ENCODE peak calls at places on chromosomes 7 and 10, in seven cellular contexts. One of them, this sample, is unnamed.

GRCh38 chr7:44639701-44640321 is 33.4 kb downstream of the OGDH start:
- DNase-seq in hepatocyte: peak; percentile 82
- DNase-seq in heart left ventricle: peak; percentile 42
- DNase-seq in GM20000: no peak
- DNase-seq in activated CD8-positive, alpha-beta T cell treated with anti-CD3 and anti-CD28 coated beads for 36 hours: peak; percentile 19
- DNase-seq in astrocyte: peak; percentile 91
- DNase-seq in body of pancreas: peak; percentile 47
- DNase-seq in this sample: no peak

GRCh38 chr10:27717191-27717590 is 28.4 kb downstream of the MKX start:
- DNase-seq in hepatocyte: no peak
- DNase-seq in heart left ventricle: no peak
- DNase-seq in GM20000: no peak
- DNase-seq in activated CD8-positive, alpha-beta T cell treated with anti-CD3 and anti-CD28 coated beads for 36 hours: no peak
- DNase-seq in astrocyte: no peak
- DNase-seq in body of pancreas: no peak
- DNase-seq in this sample: no peak

GRCh38 chr10:30893208-30893607 is 138.5 kb downstream of the ZNF438 start:
- DNase-seq in hepatocyte: no peak
- DNase-seq in heart left ventricle: no peak
- DNase-seq in GM20000: no peak
- DNase-seq in activated CD8-positive, alpha-beta T cell treated with anti-CD3 and anti-CD28 coated beads for 36 hours: no peak
- DNase-seq in astrocyte: no peak
- DNase-seq in body of pancreas: no peak
- DNase-seq in this sample: peak; percentile 7

GRCh38 chr10:317219-317868 is 182.1 kb downstream of the ZMYND11 start:
- DNase-seq in hepatocyte: no peak
- DNase-seq in heart left ventricle: peak; percentile 59
- DNase-seq in GM20000: peak; percentile 80
- DNase-seq in activated CD8-positive, alpha-beta T cell treated with anti-CD3 and anti-CD28 coated beads for 36 hours: peak; percentile 79
- DNase-seq in astrocyte: peak; percentile 80
- DNase-seq in body of pancreas: no peak
- DNase-seq in this sample: no peak

GRCh38 chr7:21912931-21913780 is 32.5 kb downstream of the CDCA7L start:
- DNase-seq in hepatocyte: no peak
- DNase-seq in heart left ventricle: no peak
- DNase-seq in GM20000: no peak
- DNase-seq in activated CD8-positive, alpha-beta T cell treated with anti-CD3 and anti-CD28 coated beads for 36 hours: no peak
- DNase-seq in astrocyte: no peak
- DNase-seq in body of pancreas: no peak
- DNase-seq in this sample: no peak

GRCh38 chr10:61793760-61794713 is 107.5 kb upstream of the ARID5B start:
- DNase-seq in hepatocyte: no peak
- DNase-seq in heart left ventricle: no peak
- DNase-seq in GM20000: no peak
- DNase-seq in activated CD8-positive, alpha-beta T cell treated with anti-CD3 and anti-CD28 coated beads for 36 hours: no peak
- DNase-seq in astrocyte: peak; percentile 78
- DNase-seq in body of pancreas: no peak
- DNase-seq in this sample: no peak

GRCh38 chr10:124971276-124971675 is 29.4 kb downstream of the ZRANB1 start:
- DNase-seq in hepatocyte: no peak
- DNase-seq in heart left ventricle: no peak
- DNase-seq in GM20000: no peak
- DNase-seq in activated CD8-positive, alpha-beta T cell treated with anti-CD3 and anti-CD28 coated beads for 36 hours: no peak
- DNase-seq in astrocyte: peak; percentile 9
- DNase-seq in body of pancreas: no peak
- DNase-seq in this sample: no peak

GRCh38 chr10:4546500-4546899 is 279.5 kb upstream of the AKR1E2 start:
- DNase-seq in hepatocyte: peak; percentile 9
- DNase-seq in heart left ventricle: no peak
- DNase-seq in GM20000: no peak
- DNase-seq in activated CD8-positive, alpha-beta T cell treated with anti-CD3 and anti-CD28 coated beads for 36 hours: peak; percentile 55
- DNase-seq in astrocyte: peak; percentile 93
- DNase-seq in body of pancreas: no peak
- DNase-seq in this sample: no peak

GRCh38 chr7:11620822-11621395 is 211.1 kb downstream of the THSD7A start:
- DNase-seq in hepatocyte: no peak
- DNase-seq in heart left ventricle: no peak
- DNase-seq in GM20000: no peak
- DNase-seq in activated CD8-positive, alpha-beta T cell treated with anti-CD3 and anti-CD28 coated beads for 36 hours: no peak
- DNase-seq in astrocyte: no peak
- DNase-seq in body of pancreas: no peak
- DNase-seq in this sample: no peak

GRCh38 chr10:59362184-59362966 is at the start of gene FAM13C:
- DNase-seq in hepatocyte: peak; percentile 82
- DNase-seq in heart left ventricle: peak; percentile 64
- DNase-seq in GM20000: peak; percentile 30
- DNase-seq in activated CD8-positive, alpha-beta T cell treated with anti-CD3 and anti-CD28 coated beads for 36 hours: peak; percentile 19
- DNase-seq in astrocyte: peak; percentile 47
- DNase-seq in body of pancreas: peak; percentile 85
- DNase-seq in this sample: no peak

GRCh38 chr10:17088118-17088806 is 41.3 kb downstream of the CUBN start:
- DNase-seq in hepatocyte: no peak
- DNase-seq in heart left ventricle: no peak
- DNase-seq in GM20000: no peak
- DNase-seq in activated CD8-positive, alpha-beta T cell treated with anti-CD3 and anti-CD28 coated beads for 36 hours: no peak
- DNase-seq in astrocyte: peak; percentile 72
- DNase-seq in body of pancreas: no peak
- DNase-seq in this sample: no peak

GRCh38 chr7:16318989-16319915 is 102.1 kb downstream of the CRPPA start:
- DNase-seq in hepatocyte: no peak
- DNase-seq in heart left ventricle: no peak
- DNase-seq in GM20000: no peak
- DNase-seq in activated CD8-positive, alpha-beta T cell treated with anti-CD3 and anti-CD28 coated beads for 36 hours: no peak
- DNase-seq in astrocyte: peak; percentile 66
- DNase-seq in body of pancreas: no peak
- DNase-seq in this sample: no peak

GRCh38 chr10:5829267-5829666 is 16.0 kb upstream of the GDI2 start:
- DNase-seq in hepatocyte: no peak
- DNase-seq in heart left ventricle: no peak
- DNase-seq in GM20000: no peak
- DNase-seq in activated CD8-positive, alpha-beta T cell treated with anti-CD3 and anti-CD28 coated beads for 36 hours: no peak
- DNase-seq in astrocyte: no peak
- DNase-seq in body of pancreas: peak; percentile 48
- DNase-seq in this sample: no peak

GRCh38 chr7:29087840-29088169 is 58.5 kb downstream of the CPVL start:
- DNase-seq in hepatocyte: no peak
- DNase-seq in heart left ventricle: no peak
- DNase-seq in GM20000: no peak
- DNase-seq in activated CD8-positive, alpha-beta T cell treated with anti-CD3 and anti-CD28 coated beads for 36 hours: no peak
- DNase-seq in astrocyte: no peak
- DNase-seq in body of pancreas: no peak
- DNase-seq in this sample: no peak

GRCh38 chr7:29091121-29091601 is 55.2 kb downstream of the CPVL start:
- DNase-seq in hepatocyte: peak; percentile 61
- DNase-seq in heart left ventricle: peak; percentile 38
- DNase-seq in GM20000: peak; percentile 8
- DNase-seq in activated CD8-positive, alpha-beta T cell treated with anti-CD3 and anti-CD28 coated beads for 36 hours: peak; percentile 6
- DNase-seq in astrocyte: no peak
- DNase-seq in body of pancreas: no peak
- DNase-seq in this sample: no peak

GRCh38 chr7:29086545-29086944 is 59.8 kb downstream of the CPVL start:
- DNase-seq in hepatocyte: no peak
- DNase-seq in heart left ventricle: no peak
- DNase-seq in GM20000: no peak
- DNase-seq in activated CD8-positive, alpha-beta T cell treated with anti-CD3 and anti-CD28 coated beads for 36 hours: no peak
- DNase-seq in astrocyte: no peak
- DNase-seq in body of pancreas: no peak
- DNase-seq in this sample: no peak

GRCh38 chr7:29095666-29096560 is 50.4 kb downstream of the CPVL start:
- DNase-seq in hepatocyte: no peak
- DNase-seq in heart left ventricle: no peak
- DNase-seq in GM20000: no peak
- DNase-seq in activated CD8-positive, alpha-beta T cell treated with anti-CD3 and anti-CD28 coated beads for 36 hours: no peak
- DNase-seq in astrocyte: no peak
- DNase-seq in body of pancreas: no peak
- DNase-seq in this sample: no peak

DNA sequence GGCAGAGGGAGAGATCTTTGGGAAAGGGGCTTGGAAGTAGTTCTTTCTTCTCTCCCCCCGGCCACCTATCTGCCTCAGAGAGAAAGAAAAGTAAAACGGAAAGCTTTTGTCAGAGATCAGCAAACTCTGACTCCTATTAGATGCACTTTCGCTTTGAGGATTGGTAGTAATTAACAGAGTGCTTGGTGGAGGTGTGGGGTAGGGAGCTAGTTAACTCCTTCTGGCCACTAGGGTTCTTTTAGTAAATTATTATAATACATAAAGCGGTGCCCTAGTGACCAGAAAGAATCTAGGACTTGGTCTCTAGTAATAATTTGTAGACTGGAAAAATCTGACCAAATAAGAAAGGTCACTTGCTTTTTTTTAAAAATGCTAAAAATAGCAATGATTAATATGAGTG is 54.6 kb downstream of the CPVL start:
- DNase-seq in hepatocyte: no peak
- DNase-seq in heart left ventricle: no peak
- DNase-seq in GM20000: peak; percentile 77
- DNase-seq in activated CD8-positive, alpha-beta T cell treated with anti-CD3 and anti-CD28 coated beads for 36 hours: peak; percentile 7
- DNase-seq in astrocyte: no peak
- DNase-seq in body of pancreas: no peak
- DNase-seq in this sample: no peak
- TF ChIP-seq CTCF in hepatocyte: no peak
- TF ChIP-seq CTCF in heart left ventricle: no peak
- TF ChIP-seq CTCF in GM20000: no peak
- TF ChIP-seq CTCF in activated CD8-positive, alpha-beta T cell treated with anti-CD3 and anti-CD28 coated beads for 36 hours: no peak
- TF ChIP-seq CTCF in astrocyte: no peak
- TF ChIP-seq CTCF in body of pancreas: no peak
- TF ChIP-seq CTCF in this sample: no peak

GRCh38 chr7:157405914-157406810 is 69.4 kb downstream of the DNAJB6 start:
- DNase-seq in hepatocyte: no peak
- DNase-seq in heart left ventricle: peak; percentile 53
- DNase-seq in GM20000: no peak
- DNase-seq in activated CD8-positive, alpha-beta T cell treated with anti-CD3 and anti-CD28 coated beads for 36 hours: no peak
- DNase-seq in astrocyte: no peak
- DNase-seq in body of pancreas: no peak
- DNase-seq in this sample: peak; percentile 59
- TF ChIP-seq CTCF in hepatocyte: peak; percentile 11
- TF ChIP-seq CTCF in heart left ventricle: peak; percentile 59
- TF ChIP-seq CTCF in GM20000: peak; percentile 2
- TF ChIP-seq CTCF in activated CD8-positive, alpha-beta T cell treated with anti-CD3 and anti-CD28 coated beads for 36 hours: no peak
- TF ChIP-seq CTCF in astrocyte: no peak
- TF ChIP-seq CTCF in body of pancreas: no peak
- TF ChIP-seq CTCF in this sample: peak; percentile 43

GRCh38 chr10:113213041-113213440 is 263.0 kb downstream of the TCF7L2 start:
- DNase-seq in hepatocyte: no peak
- DNase-seq in heart left ventricle: no peak
- DNase-seq in GM20000: no peak
- DNase-seq in activated CD8-positive, alpha-beta T cell treated with anti-CD3 and anti-CD28 coated beads for 36 hours: no peak
- DNase-seq in astrocyte: no peak
- DNase-seq in body of pancreas: no peak
- DNase-seq in this sample: no peak

GRCh38 chr10:113214331-113214730 is 264.3 kb downstream of the TCF7L2 start:
- DNase-seq in hepatocyte: no peak
- DNase-seq in heart left ventricle: no peak
- DNase-seq in GM20000: no peak
- DNase-seq in activated CD8-positive, alpha-beta T cell treated with anti-CD3 and anti-CD28 coated beads for 36 hours: no peak
- DNase-seq in astrocyte: no peak
- DNase-seq in body of pancreas: no peak
- DNase-seq in this sample: no peak

GRCh38 chr10:113219446-113219845 is 269.4 kb downstream of the TCF7L2 start:
- DNase-seq in hepatocyte: no peak
- DNase-seq in heart left ventricle: no peak
- DNase-seq in GM20000: no peak
- DNase-seq in activated CD8-positive, alpha-beta T cell treated with anti-CD3 and anti-CD28 coated beads for 36 hours: no peak
- DNase-seq in astrocyte: no peak
- DNase-seq in body of pancreas: no peak
- DNase-seq in this sample: no peak

GRCh38 chr10:113221756-113222168 is 271.7 kb downstream of the TCF7L2 start:
- DNase-seq in hepatocyte: peak; percentile 41
- DNase-seq in heart left ventricle: no peak
- DNase-seq in GM20000: no peak
- DNase-seq in activated CD8-positive, alpha-beta T cell treated with anti-CD3 and anti-CD28 coated beads for 36 hours: no peak
- DNase-seq in astrocyte: peak; percentile 41
- DNase-seq in body of pancreas: no peak
- DNase-seq in this sample: no peak

DNA sequence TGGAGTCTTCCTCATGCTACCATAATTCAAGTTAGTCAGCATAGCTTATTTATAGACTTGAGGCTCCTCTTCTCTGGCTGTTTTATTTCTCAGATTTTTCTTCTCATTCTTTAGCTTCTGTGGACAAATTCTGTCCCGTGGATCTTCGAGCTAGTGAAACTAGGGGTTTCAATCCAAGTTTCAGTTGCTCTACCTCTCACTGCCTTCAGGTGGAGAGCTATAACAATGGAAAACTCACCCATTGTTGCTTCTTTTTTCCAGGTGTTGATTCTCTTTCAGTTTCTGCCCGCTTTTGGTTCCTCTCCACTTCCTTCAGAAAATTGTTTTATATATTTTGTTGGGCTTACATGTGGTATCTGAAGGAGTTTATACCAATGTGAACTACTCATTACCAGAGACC is 266.0 kb downstream of the TCF7L2 start:
- DNase-seq in hepatocyte: no peak
- DNase-seq in heart left ventricle: no peak
- DNase-seq in GM20000: no peak
- DNase-seq in activated CD8-positive, alpha-beta T cell treated with anti-CD3 and anti-CD28 coated beads for 36 hours: no peak
- DNase-seq in astrocyte: no peak
- DNase-seq in body of pancreas: no peak
- DNase-seq in this sample: no peak
- TF ChIP-seq CTCF in hepatocyte: peak; percentile 24
- TF ChIP-seq CTCF in heart left ventricle: no peak
- TF ChIP-seq CTCF in GM20000: no peak
- TF ChIP-seq CTCF in activated CD8-positive, alpha-beta T cell treated with anti-CD3 and anti-CD28 coated beads for 36 hours: no peak
- TF ChIP-seq CTCF in astrocyte: peak; percentile 6
- TF ChIP-seq CTCF in body of pancreas: peak; percentile 41
- TF ChIP-seq CTCF in this sample: no peak

GRCh38 chr7:122689346-122690109 is 9.4 kb downstream of the RNF133 start:
- DNase-seq in hepatocyte: no peak
- DNase-seq in heart left ventricle: no peak
- DNase-seq in GM20000: no peak
- DNase-seq in activated CD8-positive, alpha-beta T cell treated with anti-CD3 and anti-CD28 coated beads for 36 hours: no peak
- DNase-seq in astrocyte: no peak
- DNase-seq in body of pancreas: no peak
- DNase-seq in this sample: no peak
- TF ChIP-seq CTCF in hepatocyte: no peak
- TF ChIP-seq CTCF in heart left ventricle: no peak
- TF ChIP-seq CTCF in GM20000: no peak
- TF ChIP-seq CTCF in activated CD8-positive, alpha-beta T cell treated with anti-CD3 and anti-CD28 coated beads for 36 hours: no peak
- TF ChIP-seq CTCF in astrocyte: no peak
- TF ChIP-seq CTCF in body of pancreas: no peak
- TF ChIP-seq CTCF in this sample: no peak